ENCODE peak calls at places on chromosomes 3 and 15, in five cellular contexts. H is fibroblast of lung, O is fibroblast of mammary gland, Y is breast epithelium, B is upper lobe of right lung. A is an unnamed sample.

GRCh38 chr3:189369636-189370035 is 197.9 kb downstream of the TPRG1 start:
- DNase-seq in H (no peak), B (no peak), O (no peak), Y (no peak), A (no peak)

GRCh38 chr3:123332124-123332641 is 116.7 kb downstream of the ADCY5 start:
- DNase-seq in H (no peak), Y (no peak), B (peak; percentile 64), O (no peak), A (peak; percentile 9)

GRCh38 chr3:173399001-173399400 is 1.5 kb downstream of the NLGN1 start:
- DNase-seq in Y (no peak), O (no peak), H (no peak), B (no peak), A (no peak)

GRCh38 chr3:116201032-116201690 is 244.1 kb downstream of the LSAMP start:
- DNase-seq in Y (no peak), B (no peak), H (no peak), O (no peak), A (no peak)

GRCh38 chr15:89665449-89666146 is 10.3 kb upstream of the KIF7 start:
- DNase-seq in B (peak; percentile 81), O (peak; percentile 57), Y (no peak), H (peak; percentile 65), A (peak; percentile 57)

GRCh38 chr3:172138792-172139507 is 99.6 kb downstream of the FNDC3B start:
- DNase-seq in B (no peak), O (peak; percentile 61), Y (no peak), H (no peak), A (peak; percentile 77)

GRCh38 chr3:58296269-58296668 is 9.8 kb upstream of the RPP14 start:
- DNase-seq in H (no peak), Y (no peak), O (no peak), B (no peak), A (no peak)

GRCh38 chr15:77021803-77022381 is 27.0 kb downstream of the PSTPIP1 start:
- DNase-seq in Y (no peak), B (peak; percentile 65), H (peak; percentile 24), O (peak; percentile 47), A (peak; percentile 75)

GRCh38 chr3:167837430-167837829 is 101.9 kb downstream of the SERPINI1 start:
- DNase-seq in Y (no peak), O (peak; percentile 25), B (no peak), H (peak; percentile 52), A (no peak)

GRCh38 chr3:159950156-159950898 is 38.3 kb upstream of the IL12A start:
- DNase-seq in Y (no peak), O (no peak), B (no peak), H (no peak), A (no peak)

GRCh38 chr3:94440767-94441493 is 378.1 kb downstream of the NSUN3 start:
- DNase-seq in O (peak; percentile 64), H (peak; percentile 73), B (no peak), Y (no peak), A (peak; percentile 57)

GRCh38 chr3:177589041-177589650 is 391.9 kb upstream of the TBL1XR1 start:
- DNase-seq in H (no peak), Y (no peak), O (no peak), B (no peak), A (no peak)

GRCh38 chr3:100400424-100400781 is 486 bp downstream of the TOMM70 start:
- DNase-seq in Y (no peak), O (no peak), B (no peak), H (no peak), A (no peak)

GRCh38 chr3:51311055-51311454 is 74.0 kb upstream of the MANF start:
- DNase-seq in Y (no peak), O (peak; percentile 28), B (no peak), H (peak; percentile 40), A (peak; percentile 53)

GRCh38 chr3:108130247-108130646 is 39.4 kb upstream of the CD47 start:
- DNase-seq in Y (no peak), H (no peak), B (no peak), O (no peak), A (no peak)

GRCh38 chr15:76905013-76905839 is at the start of gene SCAPER:
- DNase-seq in O (peak; percentile 80), H (peak; percentile 83), Y (peak; percentile 87), B (peak; percentile 97), A (peak; percentile 83)

GRCh38 chr15:45087513-45087912 is 26.5 kb downstream of the DUOX2 start:
- DNase-seq in B (no peak), Y (no peak), O (no peak), H (no peak), A (no peak)

GRCh38 chr3:9809239-9809614 is 835 bp upstream of the TTLL3 start:
- DNase-seq in H (no peak), B (no peak), Y (no peak), O (no peak), A (no peak)

GRCh38 chr3:40169983-40170382 is 139.5 kb upstream of the EIF1B start:
- DNase-seq in B (no peak), O (no peak), H (no peak), Y (no peak), A (no peak)

GRCh38 chr15:67781907-67782559 is 43.3 kb upstream of the SKOR1 start:
- DNase-seq in B (no peak), H (no peak), O (no peak), Y (no peak), A (no peak)

GRCh38 chr3:97340940-97341339 is 423.6 kb upstream of the ARL6 start:
- DNase-seq in O (no peak), Y (no peak), H (no peak), B (no peak), A (no peak)

GRCh38 chr3:156509209-156510174 is 45.4 kb downstream of the SSR3 start:
- DNase-seq in O (peak; percentile 78), H (peak; percentile 76), B (no peak), Y (no peak), A (peak; percentile 77)

GRCh38 chr15:69225355-69226027 is 65.1 kb downstream of the GLCE start:
- DNase-seq in O (peak; percentile 65), Y (no peak), H (peak; percentile 74), B (no peak), A (peak; percentile 71)

GRCh38 chr15:87347806-87348515 is 908.6 kb downstream of the NTRK3 start:
- DNase-seq in Y (no peak), B (no peak), O (no peak), H (no peak), A (no peak)

DNA sequence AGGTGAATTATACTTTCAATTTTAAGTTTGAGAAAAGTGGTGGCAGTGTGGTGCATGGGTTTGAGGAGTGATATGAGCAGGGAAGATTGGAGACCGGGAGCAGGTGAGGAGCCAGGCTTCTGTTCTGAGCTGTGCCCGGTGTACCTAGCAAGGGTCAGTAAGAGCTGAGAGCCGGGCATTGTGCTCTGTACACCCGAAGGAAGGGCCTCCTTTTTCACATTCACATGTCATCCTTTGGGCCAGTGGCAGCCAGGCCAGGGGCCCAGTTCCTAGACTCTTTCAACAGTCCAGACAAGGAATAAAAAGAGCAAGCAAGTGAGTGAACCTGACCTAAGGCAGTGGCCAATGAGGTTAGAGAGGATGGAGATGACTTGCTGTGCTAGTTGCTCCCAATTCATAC is 5.1 kb upstream of the TRA2B start:
- DNase-seq in B (no peak), O (no peak), H (no peak), Y (no peak), A (no peak)
- H3K4me3 ChIP-seq in B (no peak overlapping the region), O (no peak overlapping the region), H (no peak overlapping the region), Y (peak overlapping the region; percentile 17), A (no peak overlapping the region)

GRCh38 chr15:40981186-40981585 is 27.9 kb downstream of the CHAC1 start:
- DNase-seq in H (no peak), O (no peak), B (no peak), Y (no peak), A (no peak)
- H3K4me3 ChIP-seq in H (no peak overlapping the region), O (no peak overlapping the region), B (no peak overlapping the region), Y (no peak overlapping the region), A (no peak overlapping the region)

DNA sequence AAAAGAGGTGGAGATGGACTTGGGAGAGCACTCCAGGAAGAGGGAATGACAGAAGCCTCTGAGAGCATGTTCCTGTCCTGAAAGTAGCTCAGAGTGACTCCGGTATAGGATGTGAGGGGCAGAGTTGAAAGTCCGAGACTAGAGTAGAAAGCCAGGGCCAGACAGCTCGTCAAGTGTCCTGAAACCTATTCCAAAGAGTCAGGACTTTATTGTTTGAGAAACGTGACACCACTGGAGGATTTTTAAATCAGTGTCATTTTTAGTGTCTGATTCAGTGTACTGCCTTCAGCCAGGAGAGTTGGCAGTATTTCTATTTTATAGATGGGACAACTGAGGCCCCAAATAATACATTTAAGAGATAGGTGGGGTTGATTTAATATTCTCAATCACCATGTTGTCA is 1.6 kb upstream of the RBMS3 start:
- DNase-seq in H (no peak), Y (no peak), B (no peak), O (no peak), A (no peak)
- H3K4me3 ChIP-seq in H (peak overlapping the region; percentile 36), Y (peak overlapping the region; percentile 81), B (peak overlapping the region; percentile 66), O (no peak overlapping the region), A (peak overlapping the region; percentile 74)

GRCh38 chr15:64460206-64460736 is at the start of gene ZNF609:
- DNase-seq in B (peak; percentile 96), O (peak; percentile 95), H (peak; percentile 94), Y (peak; percentile 90), A (peak; percentile 95)

GRCh38 chr15:64459382-64459781 is 996 bp upstream of the ZNF609 start:
- DNase-seq in H (no peak), B (no peak), O (no peak), Y (no peak), A (no peak)

GRCh38 chr15:64460737-64461576 is 579 bp downstream of the ZNF609 start:
- DNase-seq in H (peak; percentile 85), B (no peak), O (peak; percentile 88), Y (no peak), A (peak; percentile 88)

GRCh38 chr15:64462492-64462891 is 2.1 kb downstream of the ZNF609 start:
- DNase-seq in O (no peak), H (no peak), Y (no peak), B (no peak), A (no peak)

GRCh38 chr15:64461577-64462162 is 1.3 kb downstream of the ZNF609 start:
- DNase-seq in B (no peak), O (no peak), Y (no peak), H (peak; percentile 32), A (peak; percentile 48)
- H3K4me3 ChIP-seq in B (peak overlapping the region; percentile 51), O (peak overlapping the region; percentile 71), Y (peak overlapping the region; percentile 91), H (peak overlapping the region; percentile 68), A (peak overlapping the region; percentile 67)

GRCh38 chr3:113556556-113557335 is 24.4 kb downstream of the SIDT1 start:
- DNase-seq in B (no peak), O (no peak), H (no peak), Y (no peak), A (no peak)

GRCh38 chr3:113551821-113552220 is 19.5 kb downstream of the SIDT1 start:
- DNase-seq in B (no peak), H (no peak), Y (no peak), O (no peak), A (no peak)

GRCh38 chr3:113555138-113555537 is 22.8 kb downstream of the SIDT1 start:
- DNase-seq in O (no peak), B (no peak), Y (no peak), H (no peak), A (no peak)

GRCh38 chr3:113557374-113557773 is 25.0 kb downstream of the SIDT1 start:
- DNase-seq in O (peak; percentile 49), Y (no peak), B (no peak), H (no peak), A (peak; percentile 49)

DNA sequence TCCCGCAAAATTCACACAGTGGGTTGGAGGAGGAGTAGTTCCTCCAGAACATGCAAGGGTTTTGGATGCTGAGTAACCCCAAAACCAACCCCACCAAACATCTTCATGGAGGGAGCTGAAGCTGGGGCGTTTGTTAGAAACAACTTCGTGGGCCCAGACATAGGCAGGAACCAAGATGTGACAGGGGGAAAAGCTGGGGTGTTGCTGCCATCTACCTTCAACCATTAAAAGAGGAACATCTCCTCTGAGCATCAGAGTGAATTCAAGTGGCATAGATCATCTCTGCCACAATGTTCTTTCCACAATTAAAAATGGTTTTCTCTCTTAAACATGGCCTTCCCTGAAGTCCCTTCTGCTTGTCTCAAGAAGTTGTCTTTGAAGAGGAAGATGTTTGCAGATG is 20.5 kb downstream of the SIDT1 start:
- DNase-seq in Y (no peak), B (no peak), O (no peak), H (no peak), A (no peak)
- H3K4me3 ChIP-seq in Y (no peak overlapping the region), B (no peak overlapping the region), O (no peak overlapping the region), H (no peak overlapping the region), A (no peak overlapping the region)

A was measured in cardiac fibroblast.